ENCODE peak calls at places on chromosomes 11 and 22, in four cellular contexts. O is upper lobe of left lung, N is nephron progenitor cell, S is IMR-90. K is an unnamed sample.
A peak's percentile ranks its signal among the peaks of the same experiment; 100 is the strongest.

GRCh38 chr11:69212121-69213110 is 56.7 kb downstream of the SMIM38 start:
- DNase-seq in O (no peak), N (no peak), S (no peak), K (no peak)

GRCh38 chr11:130390071-130390758 is 38.2 kb downstream of the ADAMTS8 start:
- DNase-seq in O (no peak), N (no peak), S (peak; percentile 99), K (no peak)

GRCh38 chr11:73242291-73243092 is 24.4 kb downstream of the P2RY2 start:
- DNase-seq in O (peak; percentile 81), N (peak; percentile 90), S (peak; percentile 60), K (peak; percentile 38)

GRCh38 chr22:38484244-38484643 is 16.3 kb downstream of the KDELR3 start:
- DNase-seq in O (no peak), N (no peak), S (no peak), K (no peak)

GRCh38 chr22:27474711-27475547 is 326.6 kb downstream of the MN1 start:
- DNase-seq in O (no peak), N (no peak), S (peak; percentile 94), K (peak; percentile 51)

GRCh38 chr11:70637949-70638598 is 239.7 kb downstream of the CTTN start:
- DNase-seq in O (no peak), N (no peak), S (no peak), K (no peak)

GRCh38 chr11:94623120-94623735 is 56.1 kb downstream of the PIWIL4 start:
- DNase-seq in O (no peak), N (peak; percentile 71), S (peak; percentile 78), K (peak; percentile 66)

GRCh38 chr22:36770116-36770945 is 5.6 kb downstream of the IFT27 start:
- DNase-seq in O (no peak), N (peak; percentile 41), S (no peak), K (no peak)

GRCh38 chr11:76810151-76810853 is 27.1 kb downstream of the TSKU start:
- DNase-seq in O (no peak), N (no peak), S (no peak), K (no peak)

GRCh38 chr22:45425101-45425500 is 11.6 kb downstream of the RIBC2 start:
- DNase-seq in O (no peak), N (no peak), S (peak; percentile 36), K (peak; percentile 67)

GRCh38 chr11:10603721-10604297 is 35.3 kb upstream of the LYVE1 start:
- DNase-seq in O (no peak), N (no peak), S (no peak), K (no peak)

GRCh38 chr22:25970348-25970995 is 198.8 kb upstream of the SEZ6L start:
- DNase-seq in O (no peak), N (no peak), S (no peak), K (no peak)

GRCh38 chr22:25651332-25651731 is 86.9 kb downstream of the GRK3 start:
- DNase-seq in O (no peak), N (no peak), S (no peak), K (no peak)

GRCh38 chr11:80533463-80533862 is 1092.6 kb upstream of the TENM4 start:
- DNase-seq in O (no peak), N (no peak), S (no peak), K (no peak)

GRCh38 chr11:44964526-44965209 is 14.0 kb upstream of the TP53I11 start:
- DNase-seq in O (no peak), N (no peak), S (no peak), K (no peak)

GRCh38 chr11:61947486-61948210 is 2.5 kb upstream of the BEST1 start:
- DNase-seq in O (no peak), N (peak; percentile 84), S (peak; percentile 88), K (peak; percentile 98)

GRCh38 chr11:129242855-129243254 is 50.7 kb upstream of the ARHGAP32 start:
- DNase-seq in O (no peak), N (no peak), S (no peak), K (no peak)

GRCh38 chr22:41526802-41527799 is 17.2 kb downstream of the POLR3H start:
- DNase-seq in O (peak; percentile 84), N (peak; percentile 55), S (peak; percentile 25), K (no peak)

GRCh38 chr11:15815246-15816209 is 540.8 kb downstream of the SOX6 start:
- DNase-seq in O (no peak), N (no peak), S (no peak), K (no peak)

GRCh38 chr11:36455658-36456111 is 54.4 kb downstream of the TRAF6 start:
- DNase-seq in O (peak; percentile 73), N (peak; percentile 34), S (peak; percentile 98), K (peak; percentile 60)

GRCh38 chr11:120178441-120179070 is 32.3 kb upstream of the OAF start:
- DNase-seq in O (no peak), N (no peak), S (peak; percentile 18), K (peak; percentile 70)

GRCh38 chr11:77865805-77866204 is 44.9 kb downstream of the AAMDC start:
- DNase-seq in O (no peak), N (no peak), S (peak; percentile 32), K (no peak)

GRCh38 chr11:2466869-2467694 is 22.3 kb downstream of the KCNQ1 start:
- DNase-seq in O (peak; percentile 63), N (no peak), S (no peak), K (no peak)

GRCh38 chr11:70608568-70609314 is 210.4 kb downstream of the CTTN start:
- DNase-seq in O (peak; percentile 59), N (peak; percentile 41), S (peak; percentile 49), K (no peak)

GRCh38 chr11:74255741-74256369 is 55.6 kb downstream of the P4HA3 start:
- DNase-seq in O (no peak), N (peak; percentile 47), S (peak; percentile 63), K (peak; percentile 89)

GRCh38 chr22:25364281-25364680 is 144.8 kb downstream of the CRYBB2 start:
- DNase-seq in O (no peak), N (no peak), S (no peak), K (no peak)

GRCh38 chr11:59429924-59430516 is 3.8 kb upstream of the OR5A2 start:
- DNase-seq in O (no peak), N (peak; percentile 37), S (peak; percentile 45), K (peak; percentile 23)

GRCh38 chr22:48754611-48755331 is 1072.9 kb downstream of the BRD1 start:
- DNase-seq in O (peak; percentile 56), N (no peak), S (no peak), K (peak; percentile 65)

GRCh38 chr11:60357771-60358170 is 20.6 kb upstream of the MS4A7 start:
- DNase-seq in O (no peak), N (no peak), S (no peak), K (no peak)

GRCh38 chr22:27405672-27406388 is 395.7 kb downstream of the MN1 start:
- DNase-seq in O (no peak), N (peak; percentile 73), S (peak; percentile 45), K (no peak)

GRCh38 chr11:117839936-117840813 is 15.6 kb upstream of the FXYD2 start:
- DNase-seq in O (no peak), N (no peak), S (no peak), K (no peak)

GRCh38 chr11:74877132-74877531 is 71.8 kb downstream of the XRRA1 start:
- DNase-seq in O (no peak), N (no peak), S (peak; percentile 12), K (no peak)

GRCh38 chr11:118306556-118306955 is 2.0 kb downstream of the CD3E start:
- DNase-seq in O (no peak), N (no peak), S (no peak), K (no peak)

GRCh38 chr22:23984430-23984829 is 4.5 kb downstream of the GSTT2 start:
- DNase-seq in O (no peak), N (no peak), S (peak; percentile 38), K (no peak)
- TF ChIP-seq CTCF in O (no peak), N (no peak), S (peak; percentile 77), K (no peak)

DNA sequence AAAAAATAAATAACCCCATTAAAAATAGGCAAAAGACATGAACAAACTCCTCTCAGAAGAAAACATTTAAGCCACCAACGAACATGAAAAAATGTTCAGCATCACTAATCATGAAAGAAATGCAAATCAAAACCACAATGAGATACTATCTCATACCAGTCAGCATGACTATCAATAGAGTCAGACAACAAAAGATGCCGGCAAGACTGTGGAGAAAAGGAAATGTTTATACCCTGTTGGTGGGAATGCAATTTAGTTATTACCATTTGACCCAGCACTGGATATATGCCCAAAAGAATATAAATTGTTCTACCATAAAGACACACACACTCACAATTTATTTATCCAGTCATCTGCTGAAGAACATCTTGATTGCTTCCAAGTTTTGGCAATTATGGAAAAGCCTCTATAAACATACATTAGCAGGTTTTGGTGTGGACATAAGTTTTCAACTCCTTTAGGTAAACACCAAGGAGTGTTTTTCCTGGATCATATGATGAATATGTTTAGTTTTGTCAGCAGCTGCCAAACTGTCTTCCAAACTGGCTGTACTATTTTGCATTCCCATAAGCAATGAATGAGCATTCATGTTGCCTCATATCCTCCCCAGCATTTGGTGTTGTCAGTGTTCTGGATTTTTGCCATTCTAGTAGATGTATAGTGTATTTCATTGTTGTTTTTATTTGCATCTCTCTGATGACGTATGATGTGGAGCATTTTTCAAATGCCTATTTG is 28.0 kb downstream of the OR8D1 start:
- DNase-seq in O (no peak), N (no peak), S (peak; percentile 75), K (no peak)
- TF ChIP-seq CTCF in O (no peak), N (no peak), S (no peak), K (no peak)

GRCh38 chr11:8067929-8068575 is 13.0 kb upstream of the TUB start:
- DNase-seq in O (no peak), N (no peak), S (no peak), K (no peak)

GRCh38 chr11:8069771-8070170 is 11.2 kb upstream of the TUB start:
- DNase-seq in O (no peak), N (no peak), S (no peak), K (peak; percentile 43)

GRCh38 chr11:8071616-8072581 is 9.1 kb upstream of the TUB start:
- DNase-seq in O (no peak), N (no peak), S (no peak), K (no peak)

GRCh38 chr11:8068605-8069221 is 12.3 kb upstream of the TUB start:
- DNase-seq in O (no peak), N (no peak), S (peak; percentile 91), K (peak; percentile 60)

GRCh38 chr11:8070417-8071101 is 10.5 kb upstream of the TUB start:
- DNase-seq in O (no peak), N (no peak), S (peak; percentile 61), K (peak; percentile 54)
- TF ChIP-seq CTCF in O (no peak), N (peak; percentile 34), S (peak; percentile 62), K (no peak)

DNA sequence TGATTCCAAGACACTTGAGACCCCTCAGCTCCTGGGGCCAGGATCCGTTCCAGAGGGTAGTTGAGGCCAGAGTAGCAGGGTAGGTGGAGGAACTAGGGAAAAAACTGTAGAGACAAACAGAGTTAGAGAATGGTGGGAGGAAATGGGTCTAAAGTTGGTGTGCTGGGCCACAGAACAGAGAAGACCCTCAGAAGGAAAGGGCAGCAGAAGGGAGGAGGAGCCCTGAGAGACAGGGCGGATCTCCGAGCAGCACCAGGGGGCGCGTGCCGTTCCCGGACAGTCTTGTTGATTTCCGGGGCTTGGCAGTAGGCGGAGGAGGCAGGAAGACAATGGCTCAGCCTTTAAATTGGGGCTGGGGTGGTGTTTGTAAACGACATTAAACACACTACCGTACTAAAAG is 2.4 kb upstream of the CECR2 start:
- DNase-seq in O (peak; percentile 78), N (peak; percentile 68), S (no peak), K (no peak)
- TF ChIP-seq CTCF in O (no peak), N (peak; percentile 34), S (no peak), K (no peak)

GRCh38 chr22:46843691-46844297 is 81.3 kb downstream of the TBC1D22A start:
- DNase-seq in O (no peak), N (no peak), S (peak; percentile 45), K (peak; percentile 40)

GRCh38 chr22:46844606-46845210 is 82.3 kb downstream of the TBC1D22A start:
- DNase-seq in O (no peak), N (no peak), S (no peak), K (no peak)

GRCh38 chr22:46846832-46847355 is 84.4 kb downstream of the TBC1D22A start:
- DNase-seq in O (no peak), N (no peak), S (no peak), K (peak; percentile 48)

GRCh38 chr22:46846154-46846831 is 83.8 kb downstream of the TBC1D22A start:
- DNase-seq in O (no peak), N (no peak), S (peak; percentile 19), K (peak; percentile 81)

GRCh38 chr22:46845281-46846153 is 83.1 kb downstream of the TBC1D22A start:
- DNase-seq in O (peak; percentile 66), N (no peak), S (peak; percentile 63), K (no peak)
- TF ChIP-seq CTCF in O (no peak), N (peak; percentile 20), S (peak; percentile 80), K (no peak)